ENCODE peak calls at places on chromosomes 1 and 21, in six cellular contexts. One of them, this sample, is unnamed.

GRCh38 chr1:165143437-165144065 is 213.0 kb downstream of the LMX1A start:
- DNase-seq in coronary artery: no peak
- DNase-seq in C1 segment of cervical spinal cord: no peak
- DNase-seq in heart right ventricle: peak
- DNase-seq in colonic mucosa: peak
- DNase-seq in uterus: no peak
- DNase-seq in this sample: no peak

GRCh38 chr1:244395965-244396364 is 55.7 kb downstream of the ADSS2 start:
- DNase-seq in colonic mucosa: no peak
- DNase-seq in C1 segment of cervical spinal cord: no peak
- DNase-seq in heart right ventricle: no peak
- DNase-seq in coronary artery: no peak
- DNase-seq in uterus: no peak
- DNase-seq in this sample: no peak

GRCh38 chr1:94720091-94720793 is 99.9 kb upstream of the SLC44A3 start:
- DNase-seq in uterus: no peak
- DNase-seq in C1 segment of cervical spinal cord: peak
- DNase-seq in heart right ventricle: no peak
- DNase-seq in coronary artery: no peak
- DNase-seq in colonic mucosa: no peak
- DNase-seq in this sample: no peak

GRCh38 chr1:234771642-234772344 is 161.8 kb upstream of the IRF2BP2 start:
- DNase-seq in heart right ventricle: no peak
- DNase-seq in colonic mucosa: no peak
- DNase-seq in coronary artery: peak
- DNase-seq in C1 segment of cervical spinal cord: no peak
- DNase-seq in uterus: no peak
- DNase-seq in this sample: no peak

GRCh38 chr21:37878946-37879660 is 37.2 kb downstream of the KCNJ6 start:
- DNase-seq in uterus: no peak
- DNase-seq in colonic mucosa: no peak
- DNase-seq in coronary artery: no peak
- DNase-seq in heart right ventricle: no peak
- DNase-seq in C1 segment of cervical spinal cord: no peak
- DNase-seq in this sample: no peak

GRCh38 chr21:44846485-44847260 is 26.8 kb downstream of the PTTG1IP start:
- DNase-seq in uterus: no peak
- DNase-seq in coronary artery: peak
- DNase-seq in colonic mucosa: peak
- DNase-seq in C1 segment of cervical spinal cord: no peak
- DNase-seq in heart right ventricle: no peak
- DNase-seq in this sample: no peak

GRCh38 chr1:217506878-217507277 is 124.0 kb downstream of the GPATCH2 start:
- DNase-seq in coronary artery: no peak
- DNase-seq in heart right ventricle: no peak
- DNase-seq in colonic mucosa: no peak
- DNase-seq in C1 segment of cervical spinal cord: no peak
- DNase-seq in uterus: no peak
- DNase-seq in this sample: no peak

GRCh38 chr1:83129107-83129506 is 869.8 kb downstream of the TTLL7 start:
- DNase-seq in C1 segment of cervical spinal cord: no peak
- DNase-seq in heart right ventricle: no peak
- DNase-seq in uterus: no peak
- DNase-seq in coronary artery: no peak
- DNase-seq in colonic mucosa: no peak
- DNase-seq in this sample: no peak

GRCh38 chr21:38301321-38302214 is 44.8 kb downstream of the KCNJ15 start:
- DNase-seq in heart right ventricle: no peak
- DNase-seq in coronary artery: no peak
- DNase-seq in colonic mucosa: no peak
- DNase-seq in uterus: no peak
- DNase-seq in C1 segment of cervical spinal cord: no peak
- DNase-seq in this sample: no peak

GRCh38 chr1:232682248-232682647 is 52.3 kb upstream of the SIPA1L2 start:
- DNase-seq in C1 segment of cervical spinal cord: no peak
- DNase-seq in uterus: no peak
- DNase-seq in heart right ventricle: no peak
- DNase-seq in colonic mucosa: peak
- DNase-seq in coronary artery: no peak
- DNase-seq in this sample: no peak

GRCh38 chr1:224273651-224274050 is 56.3 kb downstream of the NVL start:
- DNase-seq in uterus: no peak
- DNase-seq in C1 segment of cervical spinal cord: no peak
- DNase-seq in coronary artery: no peak
- DNase-seq in heart right ventricle: no peak
- DNase-seq in colonic mucosa: peak
- DNase-seq in this sample: no peak

GRCh38 chr1:202397256-202397655 is 48.8 kb downstream of the PPP1R12B start:
- DNase-seq in C1 segment of cervical spinal cord: no peak
- DNase-seq in uterus: no peak
- DNase-seq in colonic mucosa: no peak
- DNase-seq in coronary artery: no peak
- DNase-seq in heart right ventricle: no peak
- DNase-seq in this sample: no peak

GRCh38 chr1:30034627-30035521 is 688.5 kb downstream of the MATN1 start:
- DNase-seq in C1 segment of cervical spinal cord: no peak
- DNase-seq in colonic mucosa: peak
- DNase-seq in heart right ventricle: no peak
- DNase-seq in uterus: no peak
- DNase-seq in coronary artery: no peak
- DNase-seq in this sample: peak

GRCh38 chr1:78004719-78005346 is at the start of gene DNAJB4:
- DNase-seq in uterus: peak
- DNase-seq in C1 segment of cervical spinal cord: peak
- DNase-seq in heart right ventricle: no peak
- DNase-seq in colonic mucosa: peak
- DNase-seq in coronary artery: no peak
- DNase-seq in this sample: no peak

GRCh38 chr1:2134232-2134603 is 60.4 kb downstream of the FAAP20 start:
- DNase-seq in uterus: no peak
- DNase-seq in colonic mucosa: no peak
- DNase-seq in heart right ventricle: no peak
- DNase-seq in coronary artery: no peak
- DNase-seq in C1 segment of cervical spinal cord: no peak
- DNase-seq in this sample: no peak

GRCh38 chr1:92317836-92318493 is 19.1 kb downstream of the RPAP2 start:
- DNase-seq in coronary artery: no peak
- DNase-seq in colonic mucosa: no peak
- DNase-seq in uterus: no peak
- DNase-seq in heart right ventricle: no peak
- DNase-seq in C1 segment of cervical spinal cord: no peak
- DNase-seq in this sample: no peak

GRCh38 chr1:21647431-21648373 is 21.5 kb downstream of the RAP1GAP start:
- DNase-seq in heart right ventricle: no peak
- DNase-seq in coronary artery: no peak
- DNase-seq in uterus: no peak
- DNase-seq in C1 segment of cervical spinal cord: no peak
- DNase-seq in colonic mucosa: peak
- DNase-seq in this sample: peak

GRCh38 chr1:248856176-248856575 is 2.7 kb downstream of the ZNF692 start:
- DNase-seq in C1 segment of cervical spinal cord: no peak
- DNase-seq in coronary artery: no peak
- DNase-seq in uterus: no peak
- DNase-seq in heart right ventricle: no peak
- DNase-seq in colonic mucosa: no peak
- DNase-seq in this sample: peak

GRCh38 chr1:245043617-245043952 is 111.2 kb upstream of the KIF26B start:
- DNase-seq in uterus: no peak
- DNase-seq in heart right ventricle: no peak
- DNase-seq in coronary artery: no peak
- DNase-seq in C1 segment of cervical spinal cord: no peak
- DNase-seq in colonic mucosa: no peak
- DNase-seq in this sample: no peak

GRCh38 chr21:38839683-38840286 is 34.1 kb downstream of the ETS2 start:
- DNase-seq in heart right ventricle: no peak
- DNase-seq in colonic mucosa: peak
- DNase-seq in C1 segment of cervical spinal cord: no peak
- DNase-seq in uterus: no peak
- DNase-seq in coronary artery: no peak
- DNase-seq in this sample: peak

GRCh38 chr1:9691108-9691445 is 39.5 kb downstream of the PIK3CD start:
- DNase-seq in colonic mucosa: no peak
- DNase-seq in heart right ventricle: no peak
- DNase-seq in coronary artery: no peak
- DNase-seq in C1 segment of cervical spinal cord: no peak
- DNase-seq in uterus: no peak
- DNase-seq in this sample: no peak

GRCh38 chr1:64920936-64921589 is 45.3 kb downstream of the JAK1 start:
- DNase-seq in C1 segment of cervical spinal cord: no peak
- DNase-seq in uterus: no peak
- DNase-seq in heart right ventricle: no peak
- DNase-seq in colonic mucosa: no peak
- DNase-seq in coronary artery: no peak
- DNase-seq in this sample: no peak

GRCh38 chr1:167904641-167905040 is 9.3 kb downstream of the ADCY10 start:
- DNase-seq in heart right ventricle: no peak
- DNase-seq in uterus: no peak
- DNase-seq in C1 segment of cervical spinal cord: no peak
- DNase-seq in colonic mucosa: no peak
- DNase-seq in coronary artery: no peak
- DNase-seq in this sample: no peak

GRCh38 chr1:62530516-62531154 is 66.7 kb upstream of the ANGPTL3 start:
- DNase-seq in C1 segment of cervical spinal cord: peak
- DNase-seq in heart right ventricle: peak
- DNase-seq in uterus: no peak
- DNase-seq in coronary artery: no peak
- DNase-seq in colonic mucosa: peak
- DNase-seq in this sample: peak

GRCh38 chr1:175564119-175564518 is 179.3 kb downstream of the TNR start:
- DNase-seq in uterus: no peak
- DNase-seq in coronary artery: no peak
- DNase-seq in C1 segment of cervical spinal cord: no peak
- DNase-seq in heart right ventricle: no peak
- DNase-seq in colonic mucosa: no peak
- DNase-seq in this sample: no peak

GRCh38 chr1:52550447-52550846 is 2.4 kb downstream of the TUT4 start:
- DNase-seq in C1 segment of cervical spinal cord: no peak
- DNase-seq in colonic mucosa: peak
- DNase-seq in uterus: no peak
- DNase-seq in coronary artery: no peak
- DNase-seq in heart right ventricle: no peak
- DNase-seq in this sample: no peak

This sample was measured in osteocyte.